ENCODE peak calls at places on chromosomes 16 and 17, in six cellular contexts. L is cardiac fibroblast, B is psoas muscle, X is GM10248, S is activated B cell treated with CpG ODN at 0.5 μM for 24 hours, A is cardiac muscle cell. D is an unnamed sample.

GRCh38 chr17:4004517-4005295 is 40.5 kb upstream of the ATP2A3 start:
- DNase-seq in B (peak), X (peak), A (peak), L (peak), S (peak), D (no peak)

GRCh38 chr16:11781773-11782172 is 15.3 kb downstream of the ZC3H7A start:
- DNase-seq in A (no peak), S (no peak), L (peak), B (no peak), X (no peak), D (peak)

GRCh38 chr16:75927824-75928223 is 201.5 kb upstream of the CPHXL start:
- DNase-seq in B (no peak), X (no peak), A (no peak), L (no peak), S (no peak), D (no peak)

GRCh38 chr16:87392823-87393679 is 915 bp downstream of the MAP1LC3B start:
- DNase-seq in L (peak), X (peak), B (no peak), A (peak), S (peak), D (peak)

GRCh38 chr17:14341866-14342265 is 41.0 kb downstream of the HS3ST3B1 start:
- DNase-seq in A (peak), L (no peak), S (no peak), X (no peak), B (no peak), D (no peak)

GRCh38 chr17:3888343-3889171 is 4.3 kb downstream of the CAMKK1 start:
- DNase-seq in L (peak), A (no peak), S (no peak), X (no peak), B (peak), D (peak)

GRCh38 chr16:73890524-73891500 is 405.8 kb upstream of the PSMD7 start:
- DNase-seq in L (peak), A (peak), B (no peak), S (no peak), X (no peak), D (no peak)

GRCh38 chr17:31744541-31744951 is 114.5 kb downstream of the COPRS start:
- DNase-seq in A (no peak), B (no peak), L (no peak), X (no peak), S (no peak), D (no peak)

GRCh38 chr16:11734025-11734652 is 8.5 kb downstream of the TXNDC11 start:
- DNase-seq in S (no peak), A (no peak), L (no peak), X (peak), B (no peak), D (no peak)

GRCh38 chr17:27559506-27559931 is 71.5 kb upstream of the LGALS9 start:
- DNase-seq in A (no peak), L (peak), S (no peak), B (peak), X (no peak), D (no peak)

GRCh38 chr16:8493885-8494487 is 96.3 kb downstream of the TMEM114 start:
- DNase-seq in B (no peak), A (no peak), S (no peak), L (no peak), X (no peak), D (no peak)

GRCh38 chr16:53865492-53865863 is 161.5 kb downstream of the FTO start:
- DNase-seq in A (no peak), L (peak), B (no peak), X (peak), S (no peak), D (peak)

GRCh38 chr17:82592289-82592683 is 56.0 kb downstream of the WDR45B start:
- DNase-seq in S (no peak), B (no peak), A (no peak), L (no peak), X (no peak), D (no peak)

GRCh38 chr17:83030432-83030831 is 49.0 kb upstream of the METRNL start:
- DNase-seq in B (no peak), L (no peak), A (no peak), S (no peak), X (no peak), D (no peak)

GRCh38 chr16:86834451-86835035 is 256.2 kb downstream of the FOXL1 start:
- DNase-seq in S (no peak), L (peak), B (no peak), X (no peak), A (peak), D (peak)

GRCh38 chr16:4123617-4124300 is 7.5 kb upstream of the ADCY9 start:
- DNase-seq in X (no peak), L (peak), A (no peak), B (no peak), S (no peak), D (no peak)

GRCh38 chr17:80538484-80538883 is 6.2 kb upstream of the RPTOR start:
- DNase-seq in A (no peak), S (no peak), B (no peak), L (no peak), X (no peak), D (no peak)

GRCh38 chr17:78746263-78746948 is 35.7 kb downstream of the CYTH1 start:
- DNase-seq in S (no peak), L (no peak), B (no peak), X (no peak), A (no peak), D (no peak)

GRCh38 chr17:34527908-34528470 is 51.4 kb upstream of the TMEM132E start:
- DNase-seq in X (no peak), S (no peak), A (peak), B (no peak), L (no peak), D (no peak)

GRCh38 chr16:12741176-12741575 is 62.5 kb downstream of the CPPED1 start:
- DNase-seq in A (no peak), S (no peak), B (no peak), L (no peak), X (no peak), D (no peak)

GRCh38 chr17:69637399-69638165 is 223.1 kb downstream of the MAP2K6 start:
- DNase-seq in X (no peak), B (no peak), A (no peak), L (peak), S (no peak), D (no peak)

GRCh38 chr16:4392382-4393242 is 21.0 kb downstream of the VASN start:
- DNase-seq in B (no peak), S (no peak), X (no peak), A (peak), L (peak), D (peak)

GRCh38 chr16:24132048-24132796 is 123.9 kb upstream of the CACNG3 start:
- DNase-seq in L (no peak), B (no peak), S (no peak), X (no peak), A (no peak), D (no peak)

GRCh38 chr16:3669067-3669466 is 14.6 kb downstream of the DNASE1 start:
- DNase-seq in A (no peak), X (no peak), S (no peak), L (no peak), B (no peak), D (no peak)

GRCh38 chr16:22252317-22252716 is 44.9 kb upstream of the POLR3E start:
- DNase-seq in X (no peak), B (no peak), A (no peak), L (no peak), S (no peak), D (no peak)

GRCh38 chr16:56950881-56951771 is 10.6 kb upstream of the CETP start:
- DNase-seq in A (peak), X (peak), S (peak), B (no peak), L (peak), D (peak)

GRCh38 chr16:87550510-87550961 is 51.8 kb upstream of the JPH3 start:
- DNase-seq in S (peak), B (peak), L (peak), A (peak), X (peak), D (peak)

GRCh38 chr17:68391561-68392268 is 65.6 kb downstream of the WIPI1 start:
- DNase-seq in B (no peak), S (no peak), X (no peak), A (no peak), L (no peak), D (no peak)

GRCh38 chr16:88549671-88550643 is 20.2 kb upstream of the ZC3H18 start:
- DNase-seq in B (no peak), A (no peak), L (no peak), X (no peak), S (no peak), D (no peak)

GRCh38 chr16:15616475-15616874 is 26.5 kb downstream of the MARF1 start:
- DNase-seq in B (no peak), X (no peak), S (no peak), A (no peak), L (no peak), D (no peak)

GRCh38 chr16:89593841-89594240 is 18.3 kb downstream of the CPNE7 start:
- DNase-seq in L (no peak), X (no peak), S (no peak), B (no peak), A (no peak), D (no peak)

GRCh38 chr16:82146957-82147356 is 23.1 kb downstream of the MPHOSPH6 start:
- DNase-seq in B (no peak), X (no peak), S (no peak), A (no peak), L (no peak), D (no peak)

GRCh38 chr17:55140751-55141150 is 124.0 kb upstream of the HLF start:
- DNase-seq in X (no peak), L (no peak), S (no peak), B (no peak), A (no peak), D (no peak)

GRCh38 chr17:56756536-56756935 is 77.2 kb downstream of the C17orf67 start:
- DNase-seq in B (no peak), L (peak), A (no peak), S (no peak), X (no peak), D (peak)

GRCh38 chr16:88368036-88368435 is 14.7 kb upstream of the ZNF469 start:
- DNase-seq in L (no peak), S (no peak), A (no peak), X (no peak), B (peak), D (no peak)

GRCh38 chr17:18028114-18028513 is 10.9 kb downstream of the ATPAF2 start:
- DNase-seq in B (no peak), A (peak), S (no peak), L (no peak), X (no peak), D (no peak)

GRCh38 chr16:25135239-25135878 is 23.8 kb downstream of the LCMT1 start:
- DNase-seq in X (no peak), L (peak), B (no peak), S (no peak), A (no peak), D (peak)

GRCh38 chr17:63474174-63474913 is 2.5 kb upstream of the ACE start:
- DNase-seq in X (no peak), S (no peak), A (no peak), B (no peak), L (no peak), D (no peak)

GRCh38 chr16:31362476-31363405 is 7.8 kb downstream of the ITGAX start:
- DNase-seq in A (no peak), S (no peak), X (no peak), B (no peak), L (no peak), D (no peak)

DNA sequence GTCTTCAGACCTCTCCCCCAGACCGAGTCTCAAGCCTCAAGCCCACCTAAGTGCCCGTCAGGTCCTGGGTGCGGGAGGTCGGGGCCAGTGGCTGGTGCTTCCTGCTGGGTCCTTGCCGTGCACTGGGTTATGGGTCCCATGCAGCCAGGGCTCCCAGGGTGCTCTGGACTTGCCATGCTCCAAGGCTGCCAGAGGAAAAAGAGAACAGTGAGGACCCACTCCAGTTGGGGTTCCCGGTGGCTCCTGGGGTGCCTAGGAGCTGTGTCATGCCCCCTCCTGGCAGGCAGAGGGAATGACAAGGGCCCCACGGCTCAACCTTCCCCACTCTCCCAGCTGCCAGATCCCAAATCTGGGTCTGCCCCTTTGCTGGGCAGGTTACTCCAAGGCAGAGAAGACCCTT is 3.8 kb downstream of the SNX20 start:
- DNase-seq in A (no peak), S (no peak), B (no peak), X (no peak), L (no peak), D (no peak)
- TF ChIP-seq CTCF in A (peak), S (no peak), B (peak), X (peak), L (peak), D (peak)

DNA sequence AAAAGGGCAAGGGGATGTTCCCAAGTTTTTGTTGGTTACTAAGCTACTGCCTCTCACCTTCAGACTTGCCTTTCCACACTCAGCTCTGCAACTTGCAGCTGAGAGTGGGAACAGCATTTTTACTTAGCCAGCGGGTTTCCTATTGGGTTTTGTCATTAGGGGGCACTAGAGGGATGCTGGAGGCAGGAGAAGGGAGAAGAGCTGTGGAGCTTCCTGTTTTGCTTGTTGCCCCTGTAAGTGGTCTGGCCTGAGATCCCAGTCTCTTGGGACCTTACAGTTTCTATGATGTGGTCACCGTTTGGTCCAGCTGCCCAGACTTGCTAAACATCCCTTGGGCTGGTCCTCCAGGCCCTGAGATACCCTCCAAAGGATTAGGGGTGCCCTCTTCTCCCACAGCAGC is 209.6 kb upstream of the NLRP1 start:
- DNase-seq in A (peak), S (no peak), B (no peak), L (peak), X (no peak), D (peak)
- TF ChIP-seq CTCF in A (no peak), S (no peak), B (peak), L (peak), X (no peak), D (peak)

GRCh38 chr17:47650525-47651522 is 1.1 kb downstream of the KPNB1 start:
- DNase-seq in L (peak), A (peak), X (peak), B (peak), S (peak), D (peak)
- TF ChIP-seq CTCF in L (no peak), A (no peak), X (no peak), B (no peak), S (no peak), D (no peak)

GRCh38 chr17:58002973-58003372 is 4.1 kb downstream of the SRSF1 start:
- DNase-seq in L (no peak), S (no peak), B (no peak), A (no peak), X (no peak), D (no peak)
- TF ChIP-seq CTCF in L (no peak), S (no peak), B (no peak), A (no peak), X (no peak), D (no peak)

DNA sequence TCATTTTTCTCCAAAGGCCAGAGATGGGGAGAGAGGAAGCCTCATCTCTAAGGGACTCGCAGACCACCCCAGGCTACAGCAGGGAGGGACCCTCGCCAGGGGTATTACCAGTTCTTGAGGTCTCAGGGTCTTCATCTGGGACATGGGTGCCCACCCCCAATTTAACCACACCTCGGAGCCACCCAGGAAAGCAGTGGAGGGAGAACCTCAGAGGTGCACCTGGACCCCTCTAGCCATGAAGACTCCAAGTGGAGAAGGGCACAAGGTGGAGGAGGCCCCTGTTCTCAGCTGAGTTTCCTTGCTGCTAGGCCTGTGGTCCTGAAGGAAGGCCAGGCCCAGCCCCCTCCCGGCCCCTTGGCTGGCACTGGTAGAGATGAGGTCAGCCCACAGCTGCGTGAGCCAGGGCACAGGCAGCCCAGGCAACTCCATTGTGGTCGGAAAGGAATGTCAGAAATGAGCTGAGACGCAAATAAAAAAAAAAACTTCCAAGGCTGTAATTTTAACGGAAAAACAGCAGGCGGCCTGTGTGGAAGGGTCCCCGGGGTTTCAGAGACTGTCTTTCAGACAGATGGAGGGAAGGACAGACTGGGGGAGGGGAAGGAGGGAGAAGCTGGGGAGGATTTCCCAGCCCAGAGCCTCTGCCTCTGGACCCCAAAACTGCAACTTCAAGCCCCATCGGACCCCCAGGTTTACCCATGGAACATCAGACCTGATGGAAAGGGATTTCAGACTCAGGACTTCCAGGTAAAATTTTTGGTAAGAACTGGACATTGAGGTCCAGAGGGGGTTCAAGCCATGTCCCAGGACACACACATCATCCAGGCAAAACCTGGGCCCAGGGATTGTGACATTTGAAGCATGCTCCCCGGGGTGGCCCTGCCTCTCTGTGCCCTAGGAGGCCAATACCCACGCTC is 25.5 kb upstream of the MRPS23 start:
- DNase-seq in L (peak), S (no peak), A (peak), B (peak), X (no peak), D (peak)
- TF ChIP-seq CTCF in L (peak), S (no peak), A (peak), B (peak), X (no peak), D (peak)

DNA sequence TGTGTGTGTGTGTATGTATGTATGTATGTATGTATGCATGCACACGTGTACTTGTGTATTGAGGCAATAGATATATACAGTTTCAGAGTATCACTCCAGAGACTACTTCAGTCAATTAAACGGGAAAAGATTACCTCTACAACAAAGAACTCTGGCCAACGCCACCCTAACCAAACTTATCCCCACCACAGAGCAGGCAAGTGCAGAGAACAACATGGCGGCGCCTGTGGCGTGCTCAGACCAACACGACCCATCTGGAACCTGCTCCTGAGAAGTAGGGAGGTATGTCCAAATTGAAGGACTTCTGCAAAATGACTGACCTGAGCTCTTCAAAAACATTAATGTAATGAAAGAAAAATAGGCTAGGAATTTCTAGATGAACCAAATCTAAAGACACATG is 12.4 kb downstream of the USP22 start:
- DNase-seq in L (no peak), B (no peak), A (no peak), S (no peak), X (no peak), D (no peak)
- TF ChIP-seq CTCF in L (no peak), B (no peak), A (no peak), S (no peak), X (no peak), D (no peak)